ENCODE peak calls at places on chromosome 2, in four cellular contexts. K, U, H and L are unnamed samples.
A peak's percentile ranks its signal among the peaks of the same experiment; 100 is the strongest.

GRCh38 chr2:197191948-197192338 is 118.6 kb downstream of the ANKRD44 start:
- DNase-seq in K (no peak), U (no peak), H (no peak), L (no peak)

GRCh38 chr2:231966886-231967285 is 5.4 kb downstream of the DIS3L2 start:
- DNase-seq in K (no peak), U (no peak), H (no peak), L (no peak)

GRCh38 chr2:19368760-19369159 is 10.3 kb upstream of the OSR1 start:
- DNase-seq in K (no peak), U (no peak), H (no peak), L (no peak)

GRCh38 chr2:149033716-149034115 is 4.8 kb upstream of the LYPD6B start:
- DNase-seq in K (no peak), U (no peak), H (no peak), L (no peak)

GRCh38 chr2:106885981-106886915 is at the start of gene ST6GAL2:
- DNase-seq in K (no peak), U (no peak), H (no peak), L (peak; percentile 13)

GRCh38 chr2:231672617-231673347 is 35.5 kb upstream of the PTMA start:
- DNase-seq in K (peak; percentile 76), U (peak; percentile 71), H (peak; percentile 59), L (no peak)

GRCh38 chr2:95012881-95013550 is 12.5 kb upstream of the MAL start:
- DNase-seq in K (no peak), U (peak; percentile 57), H (no peak), L (peak; percentile 34)

GRCh38 chr2:188378551-188378950 is 86.9 kb downstream of the GULP1 start:
- DNase-seq in K (no peak), U (no peak), H (no peak), L (no peak)

GRCh38 chr2:217609952-217610351 is 392.8 kb downstream of the TNS1 start:
- DNase-seq in K (no peak), U (no peak), H (no peak), L (no peak)

GRCh38 chr2:216732334-216732733 is 37.0 kb upstream of the IGFBP5 start:
- DNase-seq in K (no peak), U (no peak), H (no peak), L (no peak)

GRCh38 chr2:85705680-85706039 is 11.5 kb downstream of the GNLY start:
- DNase-seq in K (no peak), U (no peak), H (peak; percentile 78), L (no peak)

GRCh38 chr2:85704038-85704437 is 9.9 kb downstream of the GNLY start:
- DNase-seq in K (no peak), U (no peak), H (no peak), L (no peak)

GRCh38 chr2:85706604-85707296 is 12.6 kb downstream of the GNLY start:
- DNase-seq in K (no peak), U (no peak), H (peak; percentile 92), L (no peak)

GRCh38 chr2:85706063-85706462 is 11.9 kb downstream of the GNLY start:
- DNase-seq in K (no peak), U (no peak), H (no peak), L (no peak)

GRCh38 chr2:85704800-85705679 is 10.9 kb downstream of the GNLY start:
- DNase-seq in K (no peak), U (peak; percentile 63), H (peak; percentile 66), L (no peak)
- TF ChIP-seq SPI1 in K (no peak), U (peak; percentile 91), H (peak; percentile 72), L (peak; percentile 92)

GRCh38 chr2:269356-270030 is 4.7 kb downstream of the ACP1 start:
- DNase-seq in K (no peak), U (no peak), H (no peak), L (no peak)

GRCh38 chr2:271917-272316 is 7.2 kb downstream of the ACP1 start:
- DNase-seq in K (no peak), U (no peak), H (no peak), L (no peak)

GRCh38 chr2:264493-265468 is at the start of gene ACP1:
- DNase-seq in K (peak; percentile 96), U (peak; percentile 80), H (peak; percentile 89), L (peak; percentile 96)

GRCh38 chr2:270861-271260 is 6.1 kb downstream of the ACP1 start:
- DNase-seq in K (no peak), U (no peak), H (no peak), L (no peak)

GRCh38 chr2:268323-268722 is 3.6 kb downstream of the ACP1 start:
- DNase-seq in K (no peak), U (no peak), H (no peak), L (no peak)
- TF ChIP-seq SPI1 in K (no peak), U (no peak), H (no peak), L (no peak)

GRCh38 chr2:158935617-158936016 is 32.8 kb upstream of the TANC1 start:
- DNase-seq in K (no peak), U (no peak), H (no peak), L (no peak)
- TF ChIP-seq SPI1 in K (no peak), U (no peak), H (no peak), L (no peak)

GRCh38 chr2:86671304-86671981 is 47.8 kb upstream of the RNF103 start:
- DNase-seq in K (no peak), U (no peak), H (no peak), L (no peak)
- TF ChIP-seq SPI1 in K (no peak), U (no peak), H (no peak), L (no peak)

DNA sequence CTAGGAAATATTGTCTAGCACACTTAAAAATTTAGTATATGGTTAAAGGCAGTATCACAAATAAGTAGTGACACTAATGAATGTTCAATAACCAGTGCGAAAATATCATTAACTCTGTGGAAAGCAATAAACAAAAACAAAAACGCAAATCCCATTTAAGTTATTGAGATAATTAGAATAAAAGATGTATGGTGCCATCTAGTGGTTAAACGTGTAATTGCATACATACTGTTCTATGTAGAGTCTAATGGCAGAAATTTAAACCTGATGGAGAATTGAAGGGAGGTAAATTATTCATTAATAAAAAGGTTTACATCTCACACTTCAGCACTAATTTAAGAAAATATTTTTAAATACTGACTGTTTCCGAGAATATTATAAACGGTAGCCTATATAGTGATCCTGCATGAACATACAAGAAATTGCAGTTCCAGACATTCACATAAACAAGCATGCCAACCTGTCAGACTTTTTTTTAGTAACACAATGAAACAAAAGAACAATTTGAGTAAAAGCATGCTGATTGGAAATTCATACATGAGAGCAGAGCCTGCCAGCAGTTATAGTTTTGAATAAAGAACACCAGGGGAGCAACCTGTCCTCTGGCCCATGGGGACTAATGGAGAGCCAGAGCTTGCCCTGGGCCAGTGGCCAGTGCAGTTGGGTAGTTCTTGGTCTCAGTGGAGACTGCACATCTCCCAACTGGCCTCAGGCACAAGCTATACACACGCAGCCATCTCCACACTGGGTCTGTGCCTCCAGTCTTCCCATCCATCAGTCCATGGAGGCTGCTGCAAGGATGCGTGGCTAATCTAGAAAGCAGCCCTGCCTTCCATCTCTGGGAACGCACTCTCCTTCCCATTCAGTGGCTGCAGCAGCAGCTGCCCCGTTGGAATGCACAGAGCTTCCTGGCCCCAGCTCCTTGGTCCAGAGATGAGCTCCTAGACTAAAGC is 28.0 kb downstream of the GCG start:
- DNase-seq in K (peak; percentile 53), U (peak; percentile 9), H (no peak), L (no peak)
- TF ChIP-seq SPI1 in K (no peak), U (no peak), H (no peak), L (no peak)